ENCODE peak calls at places on chromosome X, in seven cellular contexts. I is A549; O is fibroblast of mammary gland; Q is activated CD8-positive, alpha-beta T cell treated with anti-CD3 and anti-CD28 coated beads for 36 hours; U is activated T-helper 1 cell treated with anti-CD3 and anti-CD28 coated beads, Interleukin-2, amount 50 U/mL, for 16 hours; Y is anterior cingulate cortex; S is kidney tubule cell. L is an unnamed sample.

GRCh38 chrX:136064661-136065043 is 79.4 kb downstream of the SLC9A6 start:
- DNase-seq in I (no peak), O (no peak), Q (no peak), U (no peak), Y (no peak), S (no peak), L (no peak)

GRCh38 chrX:123720486-123720885 is 12.4 kb downstream of the THOC2 start:
- DNase-seq in I (peak), O (no peak), Q (no peak), U (no peak), Y (no peak), S (no peak), L (no peak)

GRCh38 chrX:39875834-39876625 is 221.7 kb downstream of the BCOR start:
- DNase-seq in I (no peak), O (no peak), Q (no peak), U (no peak), Y (no peak), S (no peak), L (no peak)

GRCh38 chrX:57156397-57157049 is 19.3 kb upstream of the SPIN2A start:
- DNase-seq in I (peak), O (peak), Q (no peak), U (no peak), Y (peak), S (peak), L (no peak)

GRCh38 chrX:154712781-154713391 is 38.0 kb downstream of the GAB3 start:
- DNase-seq in I (no peak), O (peak), Q (peak), U (no peak), Y (no peak), S (peak), L (no peak)

GRCh38 chrX:37986893-37987292 is 19.5 kb upstream of the SYTL5 start:
- DNase-seq in I (no peak), O (peak), Q (no peak), U (no peak), Y (no peak), S (peak), L (peak)

GRCh38 chrX:23369037-23369436 is 34.4 kb downstream of the PTCHD1 start:
- DNase-seq in I (no peak), O (no peak), Q (no peak), U (no peak), Y (no peak), S (no peak), L (no peak)

GRCh38 chrX:41666251-41666650 is 22.5 kb upstream of the GPR34 start:
- DNase-seq in I (no peak), O (peak), Q (peak), U (no peak), Y (no peak), S (no peak), L (no peak)

GRCh38 chrX:74179936-74180454 is 124.0 kb upstream of the ZCCHC13 start:
- DNase-seq in I (no peak), O (no peak), Q (no peak), U (no peak), Y (no peak), S (no peak), L (no peak)

GRCh38 chrX:150508461-150509367 is 59.7 kb upstream of the MTM1 start:
- DNase-seq in I (no peak), O (peak), Q (no peak), U (no peak), Y (peak), S (no peak), L (no peak)

GRCh38 chrX:120774611-120775010 is 101.1 kb downstream of the CT47B1 start:
- DNase-seq in I (no peak), O (peak), Q (no peak), U (no peak), Y (no peak), S (no peak), L (no peak)

GRCh38 chrX:101415180-101416130 is 7.4 kb downstream of the HNRNPH2 start:
- DNase-seq in I (peak), O (peak), Q (peak), U (no peak), Y (peak), S (peak), L (no peak)

GRCh38 chrX:106894978-106895452 is 8.1 kb downstream of the RIPPLY1 start:
- DNase-seq in I (peak), O (peak), Q (no peak), U (no peak), Y (no peak), S (peak), L (no peak)

GRCh38 chrX:135572436-135572835 is 52.0 kb downstream of the INTS6L start:
- DNase-seq in I (no peak), O (peak), Q (no peak), U (no peak), Y (no peak), S (no peak), L (no peak)